ENCODE peak calls at places on chromosomes 3 and 15, in four cellular contexts. One of them, this sample, is unnamed.

GRCh38 chr3:97827741-97828471 is 6.1 kb downstream of the CRYBG3 start:
- DNase-seq in tibial nerve: no peak
- DNase-seq in kidney: no peak
- DNase-seq in pancreas: no peak
- DNase-seq in this sample: no peak

GRCh38 chr3:178284180-178284579 is 252.1 kb upstream of the KCNMB2 start:
- DNase-seq in tibial nerve: no peak
- DNase-seq in kidney: no peak
- DNase-seq in pancreas: no peak
- DNase-seq in this sample: no peak

GRCh38 chr3:56801151-56801596 is 575 bp downstream of the ARHGEF3 start:
- DNase-seq in pancreas: no peak
- DNase-seq in kidney: no peak
- DNase-seq in tibial nerve: no peak
- DNase-seq in this sample: no peak

GRCh38 chr3:189724366-189724765 is 93.2 kb downstream of the TP63 start:
- DNase-seq in tibial nerve: no peak
- DNase-seq in pancreas: no peak
- DNase-seq in kidney: no peak
- DNase-seq in this sample: no peak

GRCh38 chr3:70815817-70816216 is 503.4 kb upstream of the MDFIC2 start:
- DNase-seq in tibial nerve: no peak
- DNase-seq in pancreas: no peak
- DNase-seq in kidney: no peak
- DNase-seq in this sample: no peak

GRCh38 chr3:50242778-50243551 is 7.0 kb downstream of the GNAI2 start:
- DNase-seq in pancreas: no peak
- DNase-seq in tibial nerve: no peak
- DNase-seq in kidney: peak; percentile 89
- DNase-seq in this sample: peak; percentile 83

GRCh38 chr15:51172190-51172589 is 77.5 kb upstream of the TNFAIP8L3 start:
- DNase-seq in pancreas: no peak
- DNase-seq in tibial nerve: no peak
- DNase-seq in kidney: no peak
- DNase-seq in this sample: no peak

GRCh38 chr3:184832044-184832443 is 20.1 kb downstream of the VPS8 start:
- DNase-seq in tibial nerve: no peak
- DNase-seq in kidney: no peak
- DNase-seq in pancreas: no peak
- DNase-seq in this sample: no peak

GRCh38 chr15:65376767-65377104 is 1.1 kb downstream of the IGDCC3 start:
- DNase-seq in kidney: no peak
- DNase-seq in tibial nerve: no peak
- DNase-seq in pancreas: no peak
- DNase-seq in this sample: no peak

GRCh38 chr3:78913711-78914110 is 854.1 kb downstream of the ROBO1 start:
- DNase-seq in pancreas: no peak
- DNase-seq in tibial nerve: no peak
- DNase-seq in kidney: no peak
- DNase-seq in this sample: no peak

GRCh38 chr15:64740361-64741170 is 34.8 kb downstream of the RBPMS2 start:
- DNase-seq in pancreas: no peak
- DNase-seq in tibial nerve: no peak
- DNase-seq in kidney: peak; percentile 83
- DNase-seq in this sample: no peak

GRCh38 chr3:27127879-27128278 is 241.3 kb downstream of the NEK10 start:
- DNase-seq in tibial nerve: no peak
- DNase-seq in pancreas: no peak
- DNase-seq in kidney: no peak
- DNase-seq in this sample: no peak

GRCh38 chr15:81789403-81789802 is 256.4 kb downstream of the MEX3B start:
- DNase-seq in tibial nerve: no peak
- DNase-seq in pancreas: no peak
- DNase-seq in kidney: no peak
- DNase-seq in this sample: no peak

GRCh38 chr3:151047636-151048035 is 37.8 kb upstream of the MED12L start:
- DNase-seq in tibial nerve: no peak
- DNase-seq in kidney: no peak
- DNase-seq in pancreas: no peak
- DNase-seq in this sample: no peak

GRCh38 chr3:99627062-99627826 is 11.2 kb upstream of the COL8A1 start:
- DNase-seq in kidney: no peak
- DNase-seq in pancreas: no peak
- DNase-seq in tibial nerve: no peak
- DNase-seq in this sample: no peak
- TF ChIP-seq CTCF in kidney: no peak
- TF ChIP-seq CTCF in pancreas: no peak
- TF ChIP-seq CTCF in tibial nerve: no peak
- TF ChIP-seq CTCF in this sample: no peak

DNA sequence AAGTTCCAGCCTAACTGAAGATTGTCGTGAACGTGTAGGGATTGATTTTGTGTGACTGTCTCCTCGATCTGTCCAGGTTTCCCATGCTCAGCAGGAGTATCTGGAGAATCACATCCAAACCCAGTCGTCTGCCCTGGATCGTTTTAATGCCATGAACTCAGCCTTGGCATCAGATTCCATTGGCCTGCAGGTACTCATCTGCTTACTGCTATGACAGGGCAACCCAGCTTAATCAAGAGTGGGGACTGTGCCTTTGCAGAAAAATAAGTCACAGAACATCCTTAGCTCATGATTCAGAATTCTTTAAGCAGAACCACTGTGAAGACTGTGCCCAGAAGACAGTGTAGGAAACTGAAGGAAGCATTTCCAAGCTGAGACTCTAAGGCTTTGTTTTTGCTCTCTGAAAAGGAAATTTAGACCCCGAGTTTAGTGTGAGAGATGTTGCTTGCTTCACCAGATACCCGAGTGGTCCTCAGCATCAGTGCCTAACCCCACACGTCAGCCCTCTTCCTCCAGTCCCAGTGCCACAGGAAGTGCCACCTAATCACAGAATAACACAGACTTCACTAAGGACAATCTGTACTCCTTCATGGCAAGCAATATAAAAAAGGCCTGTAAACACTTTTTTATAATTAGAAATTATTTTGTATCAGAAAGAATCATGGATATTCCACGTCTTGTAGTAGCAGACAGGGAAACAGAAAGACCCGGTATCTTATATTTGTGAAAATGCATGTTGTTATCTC is 34.2 kb downstream of the MYZAP start:
- DNase-seq in tibial nerve: no peak
- DNase-seq in pancreas: no peak
- DNase-seq in kidney: no peak
- DNase-seq in this sample: no peak
- H3K4me1 ChIP-seq in tibial nerve: peaks cover 5% of the 10 kb centered on the region
- H3K4me1 ChIP-seq in pancreas: no peaks in the 10 kb centered on the region
- H3K4me1 ChIP-seq in kidney: no peaks in the 10 kb centered on the region
- H3K4me1 ChIP-seq in this sample: peaks cover 18% of the 10 kb centered on the region

GRCh38 chr3:182711853-182712252 is 81.5 kb upstream of the ATP11B start:
- DNase-seq in pancreas: no peak
- DNase-seq in tibial nerve: no peak
- DNase-seq in kidney: no peak
- DNase-seq in this sample: no peak

GRCh38 chr3:182715006-182715405 is 78.3 kb upstream of the ATP11B start:
- DNase-seq in kidney: no peak
- DNase-seq in pancreas: no peak
- DNase-seq in tibial nerve: no peak
- DNase-seq in this sample: no peak

GRCh38 chr3:182716114-182716688 is 77.1 kb upstream of the ATP11B start:
- DNase-seq in tibial nerve: no peak
- DNase-seq in kidney: no peak
- DNase-seq in pancreas: no peak
- DNase-seq in this sample: no peak

GRCh38 chr3:182711261-182711683 is 82.0 kb upstream of the ATP11B start:
- DNase-seq in pancreas: no peak
- DNase-seq in tibial nerve: no peak
- DNase-seq in kidney: no peak
- DNase-seq in this sample: no peak

GRCh38 chr3:182713743-182714517 is 79.4 kb upstream of the ATP11B start:
- DNase-seq in tibial nerve: no peak
- DNase-seq in pancreas: no peak
- DNase-seq in kidney: no peak
- DNase-seq in this sample: no peak
- TF ChIP-seq CTCF in tibial nerve: peak; percentile 49
- TF ChIP-seq CTCF in pancreas: peak; percentile 42
- TF ChIP-seq CTCF in kidney: peak; percentile 74
- TF ChIP-seq CTCF in this sample: peak; percentile 60

GRCh38 chr3:77535116-77535515 is 495.2 kb downstream of the ROBO2 start:
- DNase-seq in kidney: no peak
- DNase-seq in tibial nerve: no peak
- DNase-seq in pancreas: no peak
- DNase-seq in this sample: no peak

GRCh38 chr3:77539014-77539413 is 499.1 kb downstream of the ROBO2 start:
- DNase-seq in pancreas: no peak
- DNase-seq in kidney: no peak
- DNase-seq in tibial nerve: no peak
- DNase-seq in this sample: no peak

GRCh38 chr3:77541203-77541922 is 501.5 kb downstream of the ROBO2 start:
- DNase-seq in tibial nerve: no peak
- DNase-seq in pancreas: no peak
- DNase-seq in kidney: no peak
- DNase-seq in this sample: no peak

GRCh38 chr3:77536038-77536775 is 496.3 kb downstream of the ROBO2 start:
- DNase-seq in pancreas: no peak
- DNase-seq in tibial nerve: no peak
- DNase-seq in kidney: no peak
- DNase-seq in this sample: no peak

DNA sequence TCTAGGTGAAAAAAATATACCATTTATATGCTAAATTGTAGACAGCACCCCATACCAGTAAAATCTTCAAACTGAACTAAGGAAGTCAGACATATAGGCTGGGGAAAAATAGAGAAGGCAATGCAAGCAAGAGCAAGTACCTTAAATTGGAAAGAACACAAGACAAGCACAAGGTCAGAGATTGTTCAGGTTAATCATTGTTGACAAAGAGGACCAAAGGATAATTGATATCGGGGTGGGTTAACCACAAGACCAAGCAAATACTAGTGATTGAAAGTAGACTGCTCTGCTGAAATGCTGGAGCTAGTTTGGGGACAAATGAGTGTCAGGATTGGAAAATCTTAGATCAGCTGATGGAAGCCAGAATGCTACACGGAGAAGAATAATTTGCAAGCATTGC is 499.8 kb downstream of the ROBO2 start:
- DNase-seq in kidney: no peak
- DNase-seq in tibial nerve: no peak
- DNase-seq in pancreas: no peak
- DNase-seq in this sample: no peak
- H3K4me1 ChIP-seq in kidney: no peaks in the 10 kb centered on the region
- H3K4me1 ChIP-seq in tibial nerve: no peaks in the 10 kb centered on the region
- H3K4me1 ChIP-seq in pancreas: no peaks in the 10 kb centered on the region
- H3K4me1 ChIP-seq in this sample: no peaks in the 10 kb centered on the region

GRCh38 chr3:171183042-171183441 is 156.5 kb upstream of the SLC2A2 start:
- DNase-seq in kidney: no peak
- DNase-seq in pancreas: peak; percentile 13
- DNase-seq in tibial nerve: no peak
- DNase-seq in this sample: no peak
- TF ChIP-seq CTCF in kidney: no peak
- TF ChIP-seq CTCF in pancreas: no peak
- TF ChIP-seq CTCF in tibial nerve: no peak
- TF ChIP-seq CTCF in this sample: no peak

GRCh38 chr3:64222501-64222900 is 2.8 kb downstream of the PRICKLE2 start:
- DNase-seq in tibial nerve: no peak
- DNase-seq in kidney: no peak
- DNase-seq in pancreas: no peak
- DNase-seq in this sample: no peak

GRCh38 chr3:64223809-64224570 is 1.3 kb downstream of the PRICKLE2 start:
- DNase-seq in pancreas: no peak
- DNase-seq in kidney: no peak
- DNase-seq in tibial nerve: no peak
- DNase-seq in this sample: no peak

GRCh38 chr3:64229903-64230302 is 4.6 kb upstream of the PRICKLE2 start:
- DNase-seq in pancreas: no peak
- DNase-seq in tibial nerve: no peak
- DNase-seq in kidney: no peak
- DNase-seq in this sample: no peak

GRCh38 chr3:64224826-64225606 is at the start of gene PRICKLE2:
- DNase-seq in pancreas: peak; percentile 45
- DNase-seq in tibial nerve: peak; percentile 71
- DNase-seq in kidney: peak; percentile 95
- DNase-seq in this sample: peak; percentile 87

DNA sequence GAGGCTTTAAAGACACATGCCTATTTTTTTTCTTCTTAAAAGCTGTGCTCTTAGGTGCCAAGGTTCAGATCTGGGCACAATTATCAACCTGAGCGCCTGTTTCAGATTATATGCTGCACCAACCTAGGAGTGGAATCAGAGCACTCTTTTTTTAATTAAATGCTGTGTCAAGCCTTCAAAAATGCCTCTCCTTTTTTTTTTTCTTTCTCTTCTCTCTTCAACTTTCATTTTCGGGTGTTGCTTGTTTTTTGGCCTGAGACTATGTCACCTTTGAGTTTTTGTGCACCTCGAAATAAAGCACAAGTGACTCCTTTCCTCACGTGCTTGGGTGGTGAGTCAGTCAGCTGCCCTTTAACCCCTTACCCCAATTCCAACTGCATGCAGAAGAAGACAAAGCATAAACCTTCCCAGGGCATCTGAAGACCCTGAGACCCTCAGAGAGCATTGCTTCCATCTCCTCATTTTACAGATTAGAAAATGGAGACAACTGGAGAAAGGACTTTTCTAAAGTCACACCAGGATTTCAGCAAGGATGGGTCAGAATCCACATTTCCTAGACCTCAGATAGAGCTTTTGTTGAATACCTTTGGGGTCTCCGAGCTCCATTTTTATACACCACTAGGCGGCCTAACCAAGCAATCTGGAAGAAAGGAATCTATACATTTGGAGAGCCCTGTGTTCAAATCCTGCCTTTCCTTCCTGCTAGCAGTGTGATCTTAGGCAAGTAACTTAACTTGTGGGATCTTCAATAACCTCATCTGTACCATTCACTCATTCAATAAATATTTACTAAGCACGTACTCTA is 631 bp upstream of the PRICKLE2 start:
- DNase-seq in kidney: no peak
- DNase-seq in pancreas: no peak
- DNase-seq in tibial nerve: no peak
- DNase-seq in this sample: no peak
- H3K4me1 ChIP-seq in kidney: peaks cover 7% of the 10 kb centered on the region
- H3K4me1 ChIP-seq in pancreas: no peaks in the 10 kb centered on the region
- H3K4me1 ChIP-seq in tibial nerve: peaks cover 59% of the 10 kb centered on the region
- H3K4me1 ChIP-seq in this sample: no peaks in the 10 kb centered on the region

GRCh38 chr15:52626671-52627369 is 52.4 kb downstream of the ATOSA start:
- DNase-seq in kidney: no peak
- DNase-seq in pancreas: no peak
- DNase-seq in tibial nerve: no peak
- DNase-seq in this sample: no peak
- TF ChIP-seq CTCF in kidney: no peak
- TF ChIP-seq CTCF in pancreas: no peak
- TF ChIP-seq CTCF in tibial nerve: no peak
- TF ChIP-seq CTCF in this sample: no peak

This sample was measured in psoas muscle.